ENCODE peak calls at places on chromosome 14, in four cellular contexts. Q is NCI-H1105, C is natural killer cell, L is HT1080. G is an unnamed sample.

GRCh38 chr14:87494010-87494409 is 499.0 kb downstream of the GALC start:
- DNase-seq in C (no peak), Q (no peak), L (no peak), G (no peak)

GRCh38 chr14:53062856-53063255 is 90.3 kb downstream of the DDHD1 start:
- DNase-seq in Q (no peak), L (no peak), C (no peak), G (peak)

GRCh38 chr14:103729496-103730448 is 14.2 kb downstream of the ZFYVE21 start:
- DNase-seq in L (no peak), C (no peak), Q (peak), G (no peak)

GRCh38 chr14:88879016-88879415 is 54.6 kb downstream of the TTC8 start:
- DNase-seq in L (peak), Q (no peak), C (no peak), G (peak)

GRCh38 chr14:98198385-98198784 is 1073.6 kb downstream of the BCL11B start:
- DNase-seq in L (peak), C (peak), Q (no peak), G (no peak)

GRCh38 chr14:104400355-104400754 is 179.2 kb upstream of the C14orf180 start:
- DNase-seq in Q (no peak), L (no peak), C (no peak), G (no peak)

GRCh38 chr14:21066882-21067502 is 3.1 kb upstream of the ARHGEF40 start:
- DNase-seq in Q (peak), C (no peak), L (no peak), G (peak)

GRCh38 chr14:59332727-59333126 is 132.5 kb downstream of the GPR135 start:
- DNase-seq in Q (no peak), C (no peak), L (peak), G (peak)

GRCh38 chr14:67942311-67942710 is 122.7 kb downstream of the RAD51B start:
- DNase-seq in C (no peak), L (no peak), Q (no peak), G (no peak)

GRCh38 chr14:21734457-21735074 is 60.9 kb upstream of the OR4E1 start:
- DNase-seq in C (no peak), Q (peak), L (peak), G (peak)

GRCh38 chr14:70658899-70659298 is 17.2 kb downstream of the TTC9 start:
- DNase-seq in L (no peak), Q (no peak), C (no peak), G (no peak)

GRCh38 chr14:33364536-33364935 is 425.9 kb downstream of the NPAS3 start:
- DNase-seq in Q (no peak), C (no peak), L (no peak), G (peak)

GRCh38 chr14:77866932-77867331 is 67.0 kb downstream of the ADCK1 start:
- DNase-seq in L (no peak), Q (no peak), C (no peak), G (no peak)

GRCh38 chr14:80427101-80427500 is 215.8 kb upstream of the DIO2 start:
- DNase-seq in C (no peak), Q (no peak), L (no peak), G (peak)

GRCh38 chr14:92549096-92549852 is 35.7 kb downstream of the RIN3 start:
- DNase-seq in C (no peak), L (no peak), Q (no peak), G (no peak)

GRCh38 chr14:23548351-23549318 is 2.9 kb downstream of the ZFHX2 start:
- DNase-seq in C (no peak), L (no peak), Q (no peak), G (peak)

G was measured in choroid plexus epithelial cell.